ENCODE peak calls at places on chromosomes 11 and 22, in four cellular contexts. Z, L, M and W are unnamed samples.

GRCh38 chr11:96001037-96001436 is 77.1 kb upstream of the MTMR2 start:
- DNase-seq in Z (no peak), L (no peak), M (no peak), W (no peak)

GRCh38 chr11:115168229-115168671 is 336.0 kb downstream of the CADM1 start:
- DNase-seq in Z (no peak), L (peak; percentile 10), M (no peak), W (no peak)

GRCh38 chr11:14388352-14388751 is 29.4 kb upstream of the RRAS2 start:
- DNase-seq in Z (no peak), L (no peak), M (no peak), W (no peak)

GRCh38 chr11:7573558-7574296 is 59.9 kb downstream of the PPFIBP2 start:
- DNase-seq in Z (no peak), L (no peak), M (no peak), W (no peak)

GRCh38 chr11:121514401-121514981 is 61.7 kb upstream of the SORL1-AS1 start:
- DNase-seq in Z (no peak), L (no peak), M (no peak), W (no peak)

GRCh38 chr11:2431395-2431794 is 12.9 kb downstream of the TRPM5 start:
- DNase-seq in Z (no peak), L (no peak), M (no peak), W (no peak)

GRCh38 chr22:30267382-30268302 is 991 bp upstream of the OSM start:
- DNase-seq in Z (peak; percentile 90), L (no peak), M (no peak), W (no peak)

GRCh38 chr11:86214710-86215109 is 29.8 kb upstream of the EED start:
- DNase-seq in Z (peak; percentile 80), L (no peak), M (peak; percentile 90), W (peak; percentile 55)

GRCh38 chr11:125075900-125076317 is 12.8 kb downstream of the SLC37A2 start:
- DNase-seq in Z (no peak), L (peak; percentile 93), M (no peak), W (no peak)

GRCh38 chr22:48605856-48606255 is 1221.8 kb downstream of the BRD1 start:
- DNase-seq in Z (no peak), L (no peak), M (no peak), W (no peak)

GRCh38 chr11:110087820-110088534 is 5.2 kb upstream of the ZC3H12C start:
- DNase-seq in Z (no peak), L (peak; percentile 84), M (no peak), W (no peak)

GRCh38 chr22:42820075-42820763 is 36.9 kb downstream of the ARFGAP3 start:
- DNase-seq in Z (no peak), L (peak; percentile 63), M (peak; percentile 51), W (no peak)

GRCh38 chr11:66708701-66709100 is 20.3 kb downstream of the SPTBN2 start:
- DNase-seq in Z (no peak), L (no peak), M (no peak), W (no peak)

GRCh38 chr11:125685228-125685627 is 4.6 kb upstream of the ACRV1 start:
- DNase-seq in Z (no peak), L (no peak), M (no peak), W (no peak)

GRCh38 chr11:92528051-92528450 is 303.4 kb downstream of the FAT3 start:
- DNase-seq in Z (no peak), L (no peak), M (no peak), W (no peak)

GRCh38 chr22:37491106-37491505 is 4.9 kb upstream of the MFNG start:
- DNase-seq in Z (no peak), L (no peak), M (no peak), W (no peak)

GRCh38 chr11:69812256-69812655 is 7.0 kb downstream of the FGF3 start:
- DNase-seq in Z (no peak), L (no peak), M (no peak), W (no peak)

GRCh38 chr11:10310301-10310841 is 5.5 kb downstream of the ADM start:
- DNase-seq in Z (no peak), L (no peak), M (peak; percentile 74), W (peak; percentile 28)

GRCh38 chr11:31139479-31139878 is 230.1 kb downstream of the DCDC1 start:
- DNase-seq in Z (no peak), L (no peak), M (no peak), W (no peak)

GRCh38 chr22:36244522-36245391 is 5.4 kb upstream of the APOL2 start:
- DNase-seq in Z (no peak), L (peak; percentile 57), M (no peak), W (no peak)

GRCh38 chr22:41447435-41448188 is 1.0 kb upstream of the TOB2 start:
- DNase-seq in Z (peak; percentile 71), L (peak; percentile 66), M (peak; percentile 73), W (peak; percentile 54)

GRCh38 chr22:40782521-40782920 is 36.6 kb downstream of the SLC25A17 start:
- DNase-seq in Z (no peak), L (no peak), M (no peak), W (no peak)

GRCh38 chr11:47179655-47179991 is 2.9 kb upstream of the ARFGAP2 start:
- DNase-seq in Z (peak; percentile 52), L (peak; percentile 41), M (peak; percentile 78), W (peak; percentile 74)

GRCh38 chr11:100830978-100831732 is 144.1 kb downstream of the ARHGAP42 start:
- DNase-seq in Z (no peak), L (peak; percentile 78), M (no peak), W (no peak)

GRCh38 chr22:41350087-41350486 is 31.7 kb upstream of the TEF start:
- DNase-seq in Z (no peak), L (no peak), M (no peak), W (no peak)

GRCh38 chr11:120413480-120413879 is 77.3 kb downstream of the ARHGEF12 start:
- DNase-seq in Z (no peak), L (peak; percentile 52), M (no peak), W (no peak)

GRCh38 chr11:34631737-34632104 is 10.8 kb downstream of the EHF start:
- DNase-seq in Z (no peak), L (no peak), M (no peak), W (no peak)

GRCh38 chr11:61698173-61698965 is 18.2 kb downstream of the DAGLA start:
- DNase-seq in Z (peak; percentile 27), L (no peak), M (no peak), W (no peak)

GRCh38 chr11:72764503-72764902 is 12.3 kb upstream of the ARAP1 start:
- DNase-seq in Z (no peak), L (no peak), M (no peak), W (no peak)

GRCh38 chr11:111846640-111847039 is 24.7 kb downstream of the ALG9 start:
- DNase-seq in Z (no peak), L (peak; percentile 70), M (no peak), W (no peak)

GRCh38 chr22:49628351-49629023 is 199.2 kb downstream of the BRD1 start:
- DNase-seq in Z (no peak), L (no peak), M (no peak), W (no peak)